ENCODE peak calls at places on chromosome X, in five cellular contexts. J is activated T-helper 1 cell treated with Interleukin-2 at 50 U/mL for 16 hours, N is midbrain, S is T-helper 9 cell, I is brain microvascular endothelial cell. X is an unnamed sample.

GRCh38 chrX:585115-585808 is 45.3 kb upstream of the SHOX start:
- DNase-seq in S (no peak), N (no peak), I (no peak), J (no peak), X (no peak)

GRCh38 chrX:30530591-30530990 is 47.0 kb downstream of the TASL start:
- DNase-seq in I (peak; percentile 39), J (no peak), S (no peak), N (no peak), X (no peak)

GRCh38 chrX:73850124-73851013 is 287.4 kb downstream of the CHIC1 start:
- DNase-seq in I (peak; percentile 29), S (no peak), N (no peak), J (no peak), X (no peak)

GRCh38 chrX:56920338-56920997 is 74.9 kb downstream of the SPIN3 start:
- DNase-seq in S (no peak), I (no peak), N (no peak), J (no peak), X (no peak)

GRCh38 chrX:154006965-154007364 is 12.7 kb downstream of the IRAK1 start:
- DNase-seq in S (no peak), J (no peak), N (no peak), I (no peak), X (no peak)

GRCh38 chrX:53281321-53281822 is at the start of gene IQSEC2:
- DNase-seq in J (no peak), N (peak; percentile 36), I (peak; percentile 70), S (no peak), X (no peak)

GRCh38 chrX:53716328-53717088 is 30.0 kb upstream of the HUWE1 start:
- DNase-seq in J (peak; percentile 24), N (no peak), I (no peak), S (peak; percentile 27), X (no peak)

GRCh38 chrX:74613350-74614192 is 853 bp downstream of the RLIM start:
- DNase-seq in I (peak; percentile 6), J (no peak), N (peak; percentile 27), S (no peak), X (no peak)

GRCh38 chrX:13669246-13669689 is 16.3 kb downstream of the TCEANC start:
- DNase-seq in J (peak; percentile 9), S (peak; percentile 23), N (no peak), I (peak; percentile 90), X (peak; percentile 93)

GRCh38 chrX:55754861-55755294 is 37.3 kb downstream of the RRAGB start:
- DNase-seq in S (no peak), I (no peak), N (no peak), J (no peak), X (no peak)

GRCh38 chrX:8868070-8868795 is 67.0 kb upstream of the FAM9A start:
- DNase-seq in I (peak; percentile 57), J (no peak), S (no peak), N (no peak), X (peak; percentile 74)

GRCh38 chrX:28550331-28550872 is 36.8 kb upstream of the IL1RAPL1 start:
- DNase-seq in J (no peak), N (no peak), I (no peak), S (no peak), X (no peak)

GRCh38 chrX:19544693-19545305 is 29.5 kb upstream of the MAP3K15 start:
- DNase-seq in S (no peak), I (peak; percentile 62), N (peak; percentile 41), J (no peak), X (peak; percentile 6)

GRCh38 chrX:130216312-130216711 is 44.5 kb downstream of the RAB33A start:
- DNase-seq in S (no peak), N (no peak), I (peak; percentile 4), J (no peak), X (no peak)

GRCh38 chrX:12307961-12308360 is 169.7 kb downstream of the FRMPD4 start:
- DNase-seq in S (no peak), N (no peak), J (no peak), I (no peak), X (no peak)

GRCh38 chrX:112008724-112009123 is 73.9 kb downstream of the TRPC5 start:
- DNase-seq in S (no peak), I (no peak), N (no peak), J (no peak), X (no peak)

GRCh38 chrX:140709421-140709846 is at the start of gene LINC00632:
- DNase-seq in I (no peak), J (no peak), N (peak; percentile 70), S (no peak), X (no peak)

GRCh38 chrX:67613366-67613765 is 69.5 kb downstream of the AR start:
- DNase-seq in S (no peak), I (no peak), N (no peak), J (no peak), X (no peak)

GRCh38 chrX:130014770-130015169 is 32.3 kb downstream of the BCORL1 start:
- DNase-seq in S (no peak), N (no peak), I (no peak), J (no peak), X (no peak)

GRCh38 chrX:30027636-30028035 is 187.7 kb upstream of the MAGEB2 start:
- DNase-seq in I (no peak), N (no peak), S (no peak), J (no peak), X (no peak)

GRCh38 chrX:150514462-150514861 is 54.0 kb upstream of the MTM1 start:
- DNase-seq in I (no peak), S (no peak), N (no peak), J (no peak), X (no peak)

GRCh38 chrX:154602226-154602625 is 16.9 kb downstream of the CTAG1B start:
- DNase-seq in S (no peak), J (no peak), I (no peak), N (no peak), X (no peak)

GRCh38 chrX:118226060-118226428 is 109.4 kb upstream of the KLHL13 start:
- DNase-seq in I (peak; percentile 3), N (no peak), J (no peak), S (no peak), X (no peak)

GRCh38 chrX:130145123-130145522 is 20.5 kb downstream of the AIFM1 start:
- DNase-seq in I (no peak), S (no peak), J (no peak), N (no peak), X (no peak)

GRCh38 chrX:150621652-150622051 is 53.2 kb downstream of the MTM1 start:
- DNase-seq in N (no peak), I (no peak), S (no peak), J (no peak), X (no peak)

GRCh38 chrX:78383594-78383993 is 56.2 kb upstream of the CYSLTR1 start:
- DNase-seq in I (no peak), S (no peak), J (no peak), N (no peak), X (no peak)

X was measured in skeletal muscle cell.